ENCODE peak calls at places on chromosomes 6 and 20, in ten cellular contexts. One of them, this sample, is unnamed.

GRCh38 chr6:149779644-149779963 is 30.1 kb downstream of the PCMT1 start:
- ATAC-seq in lower lobe of right lung: peak; percentile 59
- ATAC-seq in thoracic aorta: no peak
- ATAC-seq in upper lobe of right lung: peak; percentile 57
- ATAC-seq in heart left ventricle: peak; percentile 75
- ATAC-seq in RWPE2: no peak
- ATAC-seq in body of pancreas: no peak
- ATAC-seq in heart right ventricle: peak; percentile 84
- ATAC-seq in IMR-90: no peak
- ATAC-seq in GM12878: no peak
- ATAC-seq in this sample: no peak

GRCh38 chr6:32947552-32948465 is 5.1 kb downstream of the HLA-DMA start:
- ATAC-seq in lower lobe of right lung: no peak
- ATAC-seq in thoracic aorta: no peak
- ATAC-seq in upper lobe of right lung: peak; percentile 59
- ATAC-seq in heart left ventricle: no peak
- ATAC-seq in RWPE2: peak; percentile 88
- ATAC-seq in body of pancreas: peak; percentile 80
- ATAC-seq in heart right ventricle: no peak
- ATAC-seq in IMR-90: peak; percentile 52
- ATAC-seq in GM12878: peak; percentile 13
- ATAC-seq in this sample: no peak

GRCh38 chr6:127389706-127390105 is 46.3 kb upstream of the ECHDC1 start:
- ATAC-seq in lower lobe of right lung: no peak
- ATAC-seq in thoracic aorta: no peak
- ATAC-seq in upper lobe of right lung: no peak
- ATAC-seq in heart left ventricle: no peak
- ATAC-seq in RWPE2: no peak
- ATAC-seq in body of pancreas: no peak
- ATAC-seq in heart right ventricle: no peak
- ATAC-seq in IMR-90: no peak
- ATAC-seq in GM12878: no peak
- ATAC-seq in this sample: no peak

GRCh38 chr6:111676383-111676782 is 70.7 kb upstream of the TRAF3IP2 start:
- ATAC-seq in lower lobe of right lung: no peak
- ATAC-seq in thoracic aorta: no peak
- ATAC-seq in upper lobe of right lung: no peak
- ATAC-seq in heart left ventricle: no peak
- ATAC-seq in RWPE2: no peak
- ATAC-seq in body of pancreas: no peak
- ATAC-seq in heart right ventricle: no peak
- ATAC-seq in IMR-90: no peak
- ATAC-seq in GM12878: no peak
- ATAC-seq in this sample: no peak

GRCh38 chr20:32678948-32679347 is 5.2 kb upstream of the C20orf203 start:
- ATAC-seq in lower lobe of right lung: no peak
- ATAC-seq in thoracic aorta: no peak
- ATAC-seq in upper lobe of right lung: no peak
- ATAC-seq in heart left ventricle: peak; percentile 75
- ATAC-seq in RWPE2: no peak
- ATAC-seq in body of pancreas: no peak
- ATAC-seq in heart right ventricle: peak; percentile 68
- ATAC-seq in IMR-90: no peak
- ATAC-seq in GM12878: no peak
- ATAC-seq in this sample: no peak

GRCh38 chr20:53917145-53918009 is 153.0 kb downstream of the BCAS1 start:
- ATAC-seq in lower lobe of right lung: peak; percentile 28
- ATAC-seq in thoracic aorta: no peak
- ATAC-seq in upper lobe of right lung: peak; percentile 40
- ATAC-seq in heart left ventricle: peak; percentile 66
- ATAC-seq in RWPE2: no peak
- ATAC-seq in body of pancreas: peak; percentile 39
- ATAC-seq in heart right ventricle: peak; percentile 69
- ATAC-seq in IMR-90: no peak
- ATAC-seq in GM12878: peak; percentile 80
- ATAC-seq in this sample: peak; percentile 51

GRCh38 chr20:54197621-54198604 is 10.0 kb upstream of the PFDN4 start:
- ATAC-seq in lower lobe of right lung: no peak
- ATAC-seq in thoracic aorta: no peak
- ATAC-seq in upper lobe of right lung: peak; percentile 33
- ATAC-seq in heart left ventricle: no peak
- ATAC-seq in RWPE2: peak; percentile 69
- ATAC-seq in body of pancreas: no peak
- ATAC-seq in heart right ventricle: no peak
- ATAC-seq in IMR-90: no peak
- ATAC-seq in GM12878: peak; percentile 46
- ATAC-seq in this sample: no peak

GRCh38 chr6:10800810-10801209 is 37.5 kb downstream of the MAK start:
- ATAC-seq in lower lobe of right lung: peak; percentile 27
- ATAC-seq in thoracic aorta: no peak
- ATAC-seq in upper lobe of right lung: peak; percentile 29
- ATAC-seq in heart left ventricle: no peak
- ATAC-seq in RWPE2: peak; percentile 92
- ATAC-seq in body of pancreas: no peak
- ATAC-seq in heart right ventricle: no peak
- ATAC-seq in IMR-90: peak; percentile 77
- ATAC-seq in GM12878: no peak
- ATAC-seq in this sample: no peak

GRCh38 chr6:160945516-160946177 is 45.9 kb upstream of the MAP3K4 start:
- ATAC-seq in lower lobe of right lung: no peak
- ATAC-seq in thoracic aorta: no peak
- ATAC-seq in upper lobe of right lung: no peak
- ATAC-seq in heart left ventricle: no peak
- ATAC-seq in RWPE2: no peak
- ATAC-seq in body of pancreas: no peak
- ATAC-seq in heart right ventricle: no peak
- ATAC-seq in IMR-90: no peak
- ATAC-seq in GM12878: no peak
- ATAC-seq in this sample: no peak

GRCh38 chr20:34111057-34111711 is 859 bp downstream of the EIF2S2 start:
- ATAC-seq in lower lobe of right lung: peak; percentile 44
- ATAC-seq in thoracic aorta: no peak
- ATAC-seq in upper lobe of right lung: peak; percentile 31
- ATAC-seq in heart left ventricle: peak; percentile 6
- ATAC-seq in RWPE2: peak; percentile 17
- ATAC-seq in body of pancreas: no peak
- ATAC-seq in heart right ventricle: no peak
- ATAC-seq in IMR-90: no peak
- ATAC-seq in GM12878: no peak
- ATAC-seq in this sample: no peak

GRCh38 chr20:53752971-53753879 is 159.6 kb upstream of the ZNF217 start:
- ATAC-seq in lower lobe of right lung: no peak
- ATAC-seq in thoracic aorta: no peak
- ATAC-seq in upper lobe of right lung: no peak
- ATAC-seq in heart left ventricle: no peak
- ATAC-seq in RWPE2: peak; percentile 72
- ATAC-seq in body of pancreas: peak; percentile 72
- ATAC-seq in heart right ventricle: no peak
- ATAC-seq in IMR-90: peak; percentile 22
- ATAC-seq in GM12878: no peak
- ATAC-seq in this sample: no peak

GRCh38 chr6:22087960-22088716 is 208.7 kb downstream of the PRL start:
- ATAC-seq in lower lobe of right lung: no peak
- ATAC-seq in thoracic aorta: no peak
- ATAC-seq in upper lobe of right lung: no peak
- ATAC-seq in heart left ventricle: no peak
- ATAC-seq in RWPE2: no peak
- ATAC-seq in body of pancreas: no peak
- ATAC-seq in heart right ventricle: no peak
- ATAC-seq in IMR-90: no peak
- ATAC-seq in GM12878: peak; percentile 52
- ATAC-seq in this sample: no peak

DNA sequence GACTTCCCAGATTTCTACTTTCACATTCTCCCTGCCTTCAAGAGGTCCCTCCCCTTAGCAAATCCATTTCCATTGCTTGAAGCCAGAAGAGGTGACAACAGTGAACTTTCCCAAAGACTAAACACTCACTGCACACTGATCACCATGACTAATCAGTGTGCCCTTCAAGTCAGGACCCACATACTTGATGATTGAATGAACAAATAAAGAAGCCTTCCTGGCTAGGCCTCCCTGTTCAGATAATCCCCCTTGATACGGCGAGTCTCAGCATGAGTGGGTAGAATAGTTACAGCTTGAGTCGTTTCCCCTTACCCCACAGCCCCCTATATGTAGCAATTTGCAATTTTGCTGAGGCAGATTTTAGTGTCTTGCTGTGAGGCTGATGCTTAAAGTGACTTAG is 102.2 kb downstream of the UNC5CL start:
- ATAC-seq in lower lobe of right lung: peak; percentile 61
- ATAC-seq in thoracic aorta: no peak
- ATAC-seq in upper lobe of right lung: peak; percentile 57
- ATAC-seq in heart left ventricle: peak; percentile 52
- ATAC-seq in RWPE2: peak; percentile 95
- ATAC-seq in body of pancreas: no peak
- ATAC-seq in heart right ventricle: no peak
- ATAC-seq in IMR-90: peak; percentile 72
- ATAC-seq in GM12878: no peak
- ATAC-seq in this sample: no peak
- TF ChIP-seq CTCF in lower lobe of right lung: no peak
- TF ChIP-seq CTCF in thoracic aorta: no peak
- TF ChIP-seq CTCF in upper lobe of right lung: no peak
- TF ChIP-seq CTCF in heart left ventricle: no peak
- TF ChIP-seq CTCF in RWPE2: no peak
- TF ChIP-seq CTCF in body of pancreas: no peak
- TF ChIP-seq CTCF in heart right ventricle: no peak
- TF ChIP-seq CTCF in IMR-90: no peak
- TF ChIP-seq CTCF in GM12878: no peak
- TF ChIP-seq CTCF in this sample: no peak

DNA sequence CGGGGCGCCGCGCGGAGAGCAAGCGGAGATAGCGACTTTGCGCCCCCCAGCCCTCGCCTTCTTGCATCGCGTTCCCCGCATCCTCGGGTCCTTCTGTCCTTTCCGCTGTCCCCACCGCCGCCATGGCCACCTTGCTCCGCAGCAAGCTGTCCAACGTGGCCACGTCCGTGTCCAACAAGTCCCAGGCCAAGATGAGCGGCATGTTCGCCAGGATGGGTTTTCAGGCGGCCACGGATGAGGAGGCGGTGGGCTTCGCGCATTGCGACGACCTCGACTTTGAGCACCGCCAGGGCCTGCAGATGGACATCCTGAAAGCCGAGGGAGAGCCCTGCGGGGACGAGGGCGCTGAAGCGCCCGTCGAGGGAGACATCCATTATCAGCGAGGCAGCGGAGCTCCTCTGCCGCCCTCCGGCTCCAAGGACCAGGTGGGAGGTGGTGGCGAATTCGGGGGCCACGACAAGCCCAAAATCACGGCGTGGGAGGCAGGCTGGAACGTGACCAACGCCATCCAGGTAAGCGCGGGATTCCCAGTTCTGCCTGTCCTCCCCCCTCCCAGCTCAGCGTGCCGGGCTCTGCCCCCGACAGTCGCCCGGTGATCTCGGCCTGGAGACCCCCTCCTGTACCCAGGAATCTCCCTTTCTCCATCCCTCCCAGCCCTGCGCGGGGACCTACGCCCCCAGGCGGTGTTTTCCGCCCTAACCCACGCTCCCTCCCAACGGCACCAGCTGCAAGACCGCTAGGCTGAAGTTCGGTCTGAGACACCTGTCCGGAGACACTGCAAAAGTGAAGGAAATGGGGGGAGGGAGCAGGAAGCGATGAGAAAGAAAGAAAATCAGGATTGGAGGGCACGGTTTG is 544 bp downstream of the SLC32A1 start:
- ATAC-seq in lower lobe of right lung: no peak
- ATAC-seq in thoracic aorta: no peak
- ATAC-seq in upper lobe of right lung: no peak
- ATAC-seq in heart left ventricle: no peak
- ATAC-seq in RWPE2: no peak
- ATAC-seq in body of pancreas: no peak
- ATAC-seq in heart right ventricle: no peak
- ATAC-seq in IMR-90: no peak
- ATAC-seq in GM12878: no peak
- ATAC-seq in this sample: no peak
- H3K27me3 ChIP-seq in lower lobe of right lung: peaks cover 95% of the 10 kb centered on the region
- H3K27me3 ChIP-seq in thoracic aorta: peaks cover 39% of the 10 kb centered on the region
- H3K27me3 ChIP-seq in upper lobe of right lung: peaks cover 95% of the 10 kb centered on the region
- H3K27me3 ChIP-seq in heart left ventricle: peaks cover 85% of the 10 kb centered on the region
- H3K27me3 ChIP-seq in RWPE2: peaks cover 100% of the 10 kb centered on the region
- H3K27me3 ChIP-seq in body of pancreas: no peaks in the 10 kb centered on the region
- H3K27me3 ChIP-seq in heart right ventricle: peaks cover 97% of the 10 kb centered on the region
- H3K27me3 ChIP-seq in IMR-90: peaks cover 91% of the 10 kb centered on the region
- H3K27me3 ChIP-seq in GM12878: peaks cover 65% of the 10 kb centered on the region
- H3K27me3 ChIP-seq in this sample: peaks cover 100% of the 10 kb centered on the region

DNA sequence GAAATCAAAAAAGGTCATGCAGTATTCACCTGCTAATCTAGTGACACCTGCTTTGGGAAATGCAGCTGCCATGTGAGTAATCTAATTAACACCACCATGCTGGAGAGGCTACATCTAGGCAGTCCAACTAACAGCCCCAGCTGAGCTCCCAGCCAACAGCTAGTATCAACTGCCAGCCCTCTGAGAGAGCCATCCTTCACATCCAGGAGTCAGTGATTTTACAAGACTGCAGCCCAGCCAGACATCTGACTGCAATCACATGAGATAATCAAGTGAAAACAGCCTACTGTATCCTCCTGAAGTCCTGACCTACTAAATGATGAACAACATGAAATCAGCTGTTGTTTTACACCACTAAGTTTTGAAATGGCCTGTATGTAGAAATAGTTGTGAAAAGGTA is 298.4 kb downstream of the TRDN start:
- ATAC-seq in lower lobe of right lung: no peak
- ATAC-seq in thoracic aorta: no peak
- ATAC-seq in upper lobe of right lung: no peak
- ATAC-seq in heart left ventricle: no peak
- ATAC-seq in RWPE2: no peak
- ATAC-seq in body of pancreas: no peak
- ATAC-seq in heart right ventricle: no peak
- ATAC-seq in IMR-90: no peak
- ATAC-seq in GM12878: no peak
- ATAC-seq in this sample: no peak
- TF ChIP-seq CTCF in lower lobe of right lung: no peak
- TF ChIP-seq CTCF in thoracic aorta: no peak
- TF ChIP-seq CTCF in upper lobe of right lung: no peak
- TF ChIP-seq CTCF in heart left ventricle: no peak
- TF ChIP-seq CTCF in RWPE2: no peak
- TF ChIP-seq CTCF in body of pancreas: no peak
- TF ChIP-seq CTCF in heart right ventricle: no peak
- TF ChIP-seq CTCF in IMR-90: no peak
- TF ChIP-seq CTCF in GM12878: no peak
- TF ChIP-seq CTCF in this sample: no peak

DNA sequence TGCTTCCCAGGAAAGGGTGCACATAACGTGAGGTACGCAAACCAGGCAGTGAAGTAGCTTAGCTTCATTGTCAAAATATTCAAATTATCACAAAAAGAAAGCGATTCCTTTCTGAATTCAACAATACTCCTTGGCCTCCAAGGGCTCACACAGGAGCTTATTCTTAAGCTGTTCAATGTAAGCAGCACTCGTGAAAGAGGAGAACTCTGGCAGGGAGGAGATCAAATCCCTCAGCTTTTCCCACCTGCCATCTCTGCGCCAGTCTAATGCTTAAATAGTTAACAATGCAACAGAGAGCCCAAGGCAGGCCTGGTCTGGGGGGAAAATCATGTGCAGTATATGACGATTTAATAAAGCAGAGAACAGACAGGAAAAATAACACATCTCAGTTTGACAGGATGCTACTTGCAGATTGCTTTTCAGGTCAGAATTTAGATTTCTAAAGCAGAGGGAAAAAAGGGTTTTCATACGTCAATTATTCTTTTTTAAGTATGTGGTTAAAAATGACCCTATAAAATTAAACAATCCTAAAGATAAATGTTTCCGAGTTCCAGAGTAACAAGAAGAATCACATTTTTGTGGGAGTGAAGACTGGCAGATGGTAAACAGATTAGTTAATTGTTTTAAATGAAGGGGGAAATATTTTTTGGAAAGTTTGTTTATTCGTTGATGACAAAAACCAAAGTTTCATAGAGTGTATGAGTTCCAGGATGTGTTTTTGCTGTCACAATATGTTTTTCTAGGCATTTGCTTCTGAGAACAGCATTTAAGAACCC is 46.0 kb downstream of the PLAGL1 start:
- ATAC-seq in lower lobe of right lung: no peak
- ATAC-seq in thoracic aorta: no peak
- ATAC-seq in upper lobe of right lung: no peak
- ATAC-seq in heart left ventricle: no peak
- ATAC-seq in RWPE2: no peak
- ATAC-seq in body of pancreas: no peak
- ATAC-seq in heart right ventricle: no peak
- ATAC-seq in IMR-90: no peak
- ATAC-seq in GM12878: no peak
- ATAC-seq in this sample: no peak
- H3K27me3 ChIP-seq in lower lobe of right lung: no peaks in the 10 kb centered on the region
- H3K27me3 ChIP-seq in thoracic aorta: no peaks in the 10 kb centered on the region
- H3K27me3 ChIP-seq in upper lobe of right lung: no peaks in the 10 kb centered on the region
- H3K27me3 ChIP-seq in heart left ventricle: no peaks in the 10 kb centered on the region
- H3K27me3 ChIP-seq in RWPE2: no peaks in the 10 kb centered on the region
- H3K27me3 ChIP-seq in body of pancreas: no peaks in the 10 kb centered on the region
- H3K27me3 ChIP-seq in heart right ventricle: no peaks in the 10 kb centered on the region
- H3K27me3 ChIP-seq in IMR-90: peaks cover 14% of the 10 kb centered on the region
- H3K27me3 ChIP-seq in GM12878: no peaks in the 10 kb centered on the region
- H3K27me3 ChIP-seq in this sample: no peaks in the 10 kb centered on the region